ENCODE peak calls at places on chromosomes 3 and 15, in seven cellular contexts. V, I, P, C, T, M and G are unnamed samples.
A peak's percentile ranks its signal among the peaks of the same experiment; 100 is the strongest.

GRCh38 chr3:148911173-148911572 is 46.1 kb downstream of the CPA3 start:
- DNase-seq in I (no peak), C (no peak), T (no peak), P (peak; percentile 64), M (no peak), V (no peak), G (no peak)

GRCh38 chr15:70140543-70141375 is 43.0 kb upstream of the TLE3 start:
- DNase-seq in M (peak; percentile 65), I (no peak), T (no peak), V (no peak), C (no peak), P (no peak), G (peak; percentile 75)

GRCh38 chr3:183912895-183913579 is 28.4 kb upstream of the PARL start:
- DNase-seq in I (no peak), C (no peak), M (no peak), V (no peak), T (no peak), P (peak; percentile 54), G (no peak)

GRCh38 chr15:58547628-58548307 is 116.0 kb downstream of the LIPC start:
- DNase-seq in P (no peak), T (no peak), I (no peak), M (no peak), V (no peak), C (no peak), G (no peak)

GRCh38 chr3:183287301-183287971 is 34.4 kb downstream of the B3GNT5 start:
- DNase-seq in V (no peak), I (no peak), P (peak; percentile 96), M (no peak), T (no peak), C (peak; percentile 81), G (no peak)

GRCh38 chr3:56368860-56369259 is 99.4 kb downstream of the ERC2 start:
- DNase-seq in P (no peak), T (no peak), V (no peak), C (no peak), M (no peak), I (no peak), G (no peak)

GRCh38 chr3:66797916-66798560 is 200.1 kb upstream of the KBTBD8 start:
- DNase-seq in T (peak; percentile 58), M (peak; percentile 58), I (peak; percentile 39), P (no peak), V (no peak), C (peak; percentile 77), G (no peak)

GRCh38 chr3:196377321-196377720 is 39.1 kb upstream of the TM4SF19 start:
- DNase-seq in V (no peak), M (no peak), P (no peak), I (no peak), T (no peak), C (no peak), G (no peak)

GRCh38 chr15:56052389-56053045 is 59.1 kb upstream of the NEDD4 start:
- DNase-seq in T (no peak), I (no peak), V (no peak), P (peak; percentile 65), C (peak; percentile 30), M (peak; percentile 65), G (no peak)

GRCh38 chr3:97896129-97896528 is 74.3 kb downstream of the CRYBG3 start:
- DNase-seq in I (no peak), V (no peak), P (no peak), C (no peak), T (no peak), M (no peak), G (no peak)

GRCh38 chr15:88900309-88900981 is 5.1 kb upstream of the HAPLN3 start:
- DNase-seq in I (no peak), T (no peak), V (no peak), P (peak; percentile 59), M (no peak), C (no peak), G (no peak)

GRCh38 chr3:10695595-10696285 is 120.3 kb upstream of the SLC6A11 start:
- DNase-seq in P (no peak), T (no peak), C (no peak), V (no peak), M (no peak), I (peak; percentile 72), G (no peak)

GRCh38 chr15:64610257-64610919 is 150.0 kb downstream of the ZNF609 start:
- DNase-seq in T (no peak), V (no peak), C (no peak), M (no peak), P (no peak), I (no peak), G (no peak)

GRCh38 chr3:183378008-183378407 is 50.4 kb downstream of the MCF2L2 start:
- DNase-seq in I (no peak), P (no peak), V (no peak), M (no peak), T (no peak), C (no peak), G (no peak)

GRCh38 chr3:155334215-155334896 is 40.9 kb upstream of the STRIT1 start:
- DNase-seq in M (no peak), V (no peak), T (no peak), I (no peak), P (no peak), C (no peak), G (no peak)

GRCh38 chr3:149188494-149188893 is 33.1 kb downstream of the CP start:
- DNase-seq in M (no peak), T (no peak), V (no peak), I (no peak), C (peak; percentile 14), P (no peak), G (no peak)

GRCh38 chr3:125125822-125126245 is 70.0 kb upstream of the HEG1 start:
- DNase-seq in V (no peak), P (peak; percentile 70), M (no peak), C (peak; percentile 78), T (no peak), I (no peak), G (no peak)

GRCh38 chr3:188926141-188926540 is 245.6 kb upstream of the TPRG1 start:
- DNase-seq in I (no peak), P (no peak), M (no peak), T (no peak), C (no peak), V (no peak), G (no peak)